ENCODE peak calls at places on chromosomes 12 and 14, in four cellular contexts. One of them, this sample, is unnamed.
A peak's percentile ranks its signal among the peaks of the same experiment; 100 is the strongest.

GRCh38 chr12:90515199-90516175 is 439.5 kb downstream of the CCER1 start:
- DNase-seq in anterior cingulate cortex: no peak
- DNase-seq in ELR: peak; percentile 18
- DNase-seq in lung microvascular endothelial cell: no peak
- DNase-seq in this sample: peak; percentile 75

GRCh38 chr14:64444984-64445845 is 20.1 kb upstream of the AKAP5 start:
- DNase-seq in anterior cingulate cortex: no peak
- DNase-seq in ELR: peak; percentile 68
- DNase-seq in lung microvascular endothelial cell: peak; percentile 82
- DNase-seq in this sample: peak; percentile 89

GRCh38 chr14:32027255-32027939 is 49.7 kb upstream of the ARHGAP5 start:
- DNase-seq in anterior cingulate cortex: no peak
- DNase-seq in ELR: peak; percentile 68
- DNase-seq in lung microvascular endothelial cell: no peak
- DNase-seq in this sample: no peak

GRCh38 chr12:131674373-131674772 is 36.5 kb upstream of the SFSWAP start:
- DNase-seq in anterior cingulate cortex: no peak
- DNase-seq in ELR: no peak
- DNase-seq in lung microvascular endothelial cell: no peak
- DNase-seq in this sample: no peak

GRCh38 chr14:65738339-65738738 is 325.8 kb downstream of the FUT8 start:
- DNase-seq in anterior cingulate cortex: no peak
- DNase-seq in ELR: no peak
- DNase-seq in lung microvascular endothelial cell: no peak
- DNase-seq in this sample: no peak

GRCh38 chr12:29278673-29279420 is 102.1 kb downstream of the ERGIC2 start:
- DNase-seq in anterior cingulate cortex: no peak
- DNase-seq in ELR: no peak
- DNase-seq in lung microvascular endothelial cell: no peak
- DNase-seq in this sample: no peak

GRCh38 chr14:88851587-88851986 is 27.1 kb downstream of the TTC8 start:
- DNase-seq in anterior cingulate cortex: no peak
- DNase-seq in ELR: no peak
- DNase-seq in lung microvascular endothelial cell: no peak
- DNase-seq in this sample: no peak

GRCh38 chr14:68983210-68983609 is 4.1 kb upstream of the ACTN1 start:
- DNase-seq in anterior cingulate cortex: no peak
- DNase-seq in ELR: no peak
- DNase-seq in lung microvascular endothelial cell: no peak
- DNase-seq in this sample: no peak

GRCh38 chr14:50085570-50086315 is 30.6 kb downstream of the VCPKMT start:
- DNase-seq in anterior cingulate cortex: no peak
- DNase-seq in ELR: peak; percentile 88
- DNase-seq in lung microvascular endothelial cell: no peak
- DNase-seq in this sample: no peak

GRCh38 chr12:113142173-113142885 is 6.8 kb upstream of the RASAL1 start:
- DNase-seq in anterior cingulate cortex: peak; percentile 85
- DNase-seq in ELR: no peak
- DNase-seq in lung microvascular endothelial cell: no peak
- DNase-seq in this sample: no peak

GRCh38 chr14:51020024-51020710 is 74.7 kb downstream of the TRIM9 start:
- DNase-seq in anterior cingulate cortex: peak; percentile 38
- DNase-seq in ELR: peak; percentile 15
- DNase-seq in lung microvascular endothelial cell: no peak
- DNase-seq in this sample: no peak

GRCh38 chr12:110149104-110149660 is 25.0 kb downstream of the IFT81 start:
- DNase-seq in anterior cingulate cortex: no peak
- DNase-seq in ELR: no peak
- DNase-seq in lung microvascular endothelial cell: no peak
- DNase-seq in this sample: no peak

GRCh38 chr12:118398878-118399277 is 22.5 kb downstream of the SUDS3 start:
- DNase-seq in anterior cingulate cortex: no peak
- DNase-seq in ELR: peak; percentile 34
- DNase-seq in lung microvascular endothelial cell: no peak
- DNase-seq in this sample: no peak

GRCh38 chr12:125142601-125143000 is 77.4 kb downstream of the AACS start:
- DNase-seq in anterior cingulate cortex: no peak
- DNase-seq in ELR: peak; percentile 70
- DNase-seq in lung microvascular endothelial cell: no peak
- DNase-seq in this sample: no peak

GRCh38 chr12:77572371-77572770 is 258.3 kb upstream of the NAV3 start:
- DNase-seq in anterior cingulate cortex: no peak
- DNase-seq in ELR: no peak
- DNase-seq in lung microvascular endothelial cell: no peak
- DNase-seq in this sample: no peak

This sample was measured in dermis blood vessel endothelial cell.